ENCODE peak calls at places on chromosomes 16 and 17, in five cellular contexts. E, M, F, J and X are unnamed samples.
A peak's percentile ranks its signal among the peaks of the same experiment; 100 is the strongest.

GRCh38 chr16:50263940-50264929 is 2.1 kb upstream of the ADCY7 start:
- DNase-seq in E (no peak), M (no peak), F (no peak), J (no peak), X (no peak)

GRCh38 chr17:40442392-40443195 is 656 bp upstream of the IGFBP4 start:
- DNase-seq in E (no peak), M (peak; percentile 62), F (no peak), J (no peak), X (peak; percentile 52)

GRCh38 chr16:82660078-82660645 is 33.4 kb downstream of the CDH13 start:
- DNase-seq in E (no peak), M (peak; percentile 72), F (no peak), J (no peak), X (peak; percentile 60)

GRCh38 chr17:79361221-79361734 is 249.6 kb downstream of the RBFOX3 start:
- DNase-seq in E (no peak), M (no peak), F (no peak), J (no peak), X (no peak)

GRCh38 chr17:82101767-82102679 is 4.0 kb upstream of the FASN start:
- DNase-seq in E (no peak), M (no peak), F (no peak), J (no peak), X (no peak)

GRCh38 chr16:87922250-87922871 is 14.0 kb downstream of the CA5A start:
- DNase-seq in E (no peak), M (peak; percentile 22), F (no peak), J (no peak), X (no peak)

GRCh38 chr16:16073884-16074781 is 124.7 kb downstream of the ABCC1 start:
- DNase-seq in E (no peak), M (peak; percentile 90), F (no peak), J (no peak), X (peak; percentile 90)

GRCh38 chr17:75683467-75684041 is 16.4 kb downstream of the SAP30BP start:
- DNase-seq in E (peak; percentile 9), M (no peak), F (no peak), J (no peak), X (peak; percentile 49)

GRCh38 chr16:89054261-89054661 is 39.4 kb upstream of the ACSF3 start:
- DNase-seq in E (no peak), M (no peak), F (no peak), J (no peak), X (no peak)

GRCh38 chr16:69772560-69773254 is 10.6 kb downstream of the WWP2 start:
- DNase-seq in E (no peak), M (peak; percentile 19), F (no peak), J (no peak), X (peak; percentile 31)

GRCh38 chr16:89073346-89074221 is 20.1 kb upstream of the ACSF3 start:
- DNase-seq in E (no peak), M (no peak), F (no peak), J (no peak), X (no peak)

GRCh38 chr16:11354733-11355574 is 9.7 kb downstream of the RMI2 start:
- DNase-seq in E (no peak), M (peak; percentile 82), F (no peak), J (no peak), X (peak; percentile 70)

GRCh38 chr16:66934138-66934838 is at the start of gene CIAO2B:
- DNase-seq in E (peak; percentile 95), M (peak; percentile 79), F (peak; percentile 69), J (peak; percentile 84), X (peak; percentile 95)

GRCh38 chr16:77918792-77919707 is 103.3 kb upstream of the CLEC3A start:
- DNase-seq in E (no peak), M (no peak), F (no peak), J (peak; percentile 16), X (no peak)

GRCh38 chr16:26952411-26952810 is 114.3 kb upstream of the C16orf82 start:
- DNase-seq in E (no peak), M (no peak), F (no peak), J (no peak), X (no peak)

GRCh38 chr17:64247836-64248235 is 15.2 kb downstream of the TEX2 start:
- DNase-seq in E (no peak), M (no peak), F (no peak), J (no peak), X (no peak)

GRCh38 chr16:89721644-89722391 is 481 bp downstream of the ZNF276 start:
- DNase-seq in E (peak; percentile 78), M (peak; percentile 49), F (peak; percentile 79), J (peak; percentile 31), X (peak; percentile 79)

GRCh38 chr17:10311131-10311530 is 61.7 kb downstream of the MYH13 start:
- DNase-seq in E (no peak), M (no peak), F (no peak), J (no peak), X (no peak)

GRCh38 chr17:56913000-56913866 is 616 bp downstream of the TRIM25 start:
- DNase-seq in E (peak; percentile 76), M (no peak), F (no peak), J (no peak), X (peak; percentile 48)

GRCh38 chr17:38605852-38606645 is at the start of gene SRCIN1:
- DNase-seq in E (peak; percentile 85), M (no peak), F (no peak), J (peak; percentile 71), X (peak; percentile 55)

GRCh38 chr17:7347630-7348477 is 4.1 kb upstream of the KCTD11 start:
- DNase-seq in E (no peak), M (no peak), F (no peak), J (no peak), X (no peak)

GRCh38 chr17:83054518-83055125 is 24.8 kb upstream of the METRNL start:
- DNase-seq in E (peak; percentile 27), M (no peak), F (no peak), J (no peak), X (no peak)

GRCh38 chr16:50301626-50302471 is 35.5 kb downstream of the ADCY7 start:
- DNase-seq in E (peak; percentile 50), M (peak; percentile 71), F (no peak), J (no peak), X (peak; percentile 64)

GRCh38 chr17:47694018-47694817 is at the start of gene TBKBP1:
- DNase-seq in E (peak; percentile 80), M (no peak), F (no peak), J (no peak), X (peak; percentile 81)

GRCh38 chr16:47504599-47504998 is 43.5 kb downstream of the PHKB start:
- DNase-seq in E (no peak), M (peak; percentile 37), F (no peak), J (no peak), X (no peak)

GRCh38 chr16:24609740-24610420 is 70.5 kb downstream of the RBBP6 start:
- DNase-seq in E (peak; percentile 76), M (peak; percentile 36), F (no peak), J (peak; percentile 81), X (peak; percentile 68)

GRCh38 chr17:64773386-64773835 is 111.3 kb upstream of the SMURF2 start:
- DNase-seq in E (no peak), M (no peak), F (no peak), J (no peak), X (no peak)

GRCh38 chr17:27905524-27906237 is 12.5 kb upstream of the LYRM9 start:
- DNase-seq in E (no peak), M (no peak), F (no peak), J (no peak), X (no peak)

GRCh38 chr16:86191663-86192062 is 292.7 kb downstream of the IRF8 start:
- DNase-seq in E (no peak), M (no peak), F (no peak), J (no peak), X (no peak)